ENCODE peak calls at places on chromosomes 1 and 21, in six cellular contexts. One of them, this sample, is unnamed.

GRCh38 chr21:21163904-21164303 is 165.7 kb downstream of the NCAM2 start:
- DNase-seq in stromal cell of bone marrow: peak
- DNase-seq in KBM-7: peak
- DNase-seq in cardiac muscle cell: peak
- DNase-seq in stimulated activated CD8-positive, alpha-beta memory T cell treated with anti-CD3 and anti-CD28 coated beads, Interleukin-2, amount 100 ng/mL, for 1 hour: no peak
- DNase-seq in anterior cingulate cortex: no peak
- DNase-seq in this sample: peak

GRCh38 chr1:204929487-204930185 is 59.0 kb downstream of the NFASC start:
- DNase-seq in stromal cell of bone marrow: no peak
- DNase-seq in KBM-7: no peak
- DNase-seq in anterior cingulate cortex: no peak
- DNase-seq in stimulated activated CD8-positive, alpha-beta memory T cell treated with anti-CD3 and anti-CD28 coated beads, Interleukin-2, amount 100 ng/mL, for 1 hour: no peak
- DNase-seq in cardiac muscle cell: no peak
- DNase-seq in this sample: peak

GRCh38 chr1:38611661-38612211 is 247.8 kb downstream of the RRAGC start:
- DNase-seq in stromal cell of bone marrow: no peak
- DNase-seq in KBM-7: no peak
- DNase-seq in stimulated activated CD8-positive, alpha-beta memory T cell treated with anti-CD3 and anti-CD28 coated beads, Interleukin-2, amount 100 ng/mL, for 1 hour: no peak
- DNase-seq in anterior cingulate cortex: no peak
- DNase-seq in cardiac muscle cell: no peak
- DNase-seq in this sample: no peak

GRCh38 chr21:32702702-32703101 is 25.1 kb downstream of the SYNJ1 start:
- DNase-seq in stimulated activated CD8-positive, alpha-beta memory T cell treated with anti-CD3 and anti-CD28 coated beads, Interleukin-2, amount 100 ng/mL, for 1 hour: no peak
- DNase-seq in KBM-7: no peak
- DNase-seq in stromal cell of bone marrow: no peak
- DNase-seq in cardiac muscle cell: no peak
- DNase-seq in anterior cingulate cortex: no peak
- DNase-seq in this sample: no peak

GRCh38 chr1:28104866-28105467 is 16.6 kb upstream of the EYA3 start:
- DNase-seq in cardiac muscle cell: peak
- DNase-seq in stimulated activated CD8-positive, alpha-beta memory T cell treated with anti-CD3 and anti-CD28 coated beads, Interleukin-2, amount 100 ng/mL, for 1 hour: no peak
- DNase-seq in KBM-7: no peak
- DNase-seq in anterior cingulate cortex: peak
- DNase-seq in stromal cell of bone marrow: no peak
- DNase-seq in this sample: peak

GRCh38 chr1:31033573-31033972 is 31.9 kb downstream of the PUM1 start:
- DNase-seq in cardiac muscle cell: no peak
- DNase-seq in anterior cingulate cortex: no peak
- DNase-seq in stimulated activated CD8-positive, alpha-beta memory T cell treated with anti-CD3 and anti-CD28 coated beads, Interleukin-2, amount 100 ng/mL, for 1 hour: no peak
- DNase-seq in stromal cell of bone marrow: no peak
- DNase-seq in KBM-7: no peak
- DNase-seq in this sample: no peak

GRCh38 chr1:147080671-147081394 is 91.4 kb downstream of the PRKAB2 start:
- DNase-seq in cardiac muscle cell: peak
- DNase-seq in stromal cell of bone marrow: no peak
- DNase-seq in stimulated activated CD8-positive, alpha-beta memory T cell treated with anti-CD3 and anti-CD28 coated beads, Interleukin-2, amount 100 ng/mL, for 1 hour: no peak
- DNase-seq in KBM-7: no peak
- DNase-seq in anterior cingulate cortex: no peak
- DNase-seq in this sample: peak

GRCh38 chr21:45105906-45106485 is 31.6 kb downstream of the ADARB1 start:
- DNase-seq in stimulated activated CD8-positive, alpha-beta memory T cell treated with anti-CD3 and anti-CD28 coated beads, Interleukin-2, amount 100 ng/mL, for 1 hour: no peak
- DNase-seq in anterior cingulate cortex: no peak
- DNase-seq in KBM-7: no peak
- DNase-seq in cardiac muscle cell: no peak
- DNase-seq in stromal cell of bone marrow: no peak
- DNase-seq in this sample: no peak

GRCh38 chr1:161020573-161021167 is at the start of gene F11R:
- DNase-seq in stromal cell of bone marrow: no peak
- DNase-seq in cardiac muscle cell: peak
- DNase-seq in KBM-7: peak
- DNase-seq in anterior cingulate cortex: no peak
- DNase-seq in stimulated activated CD8-positive, alpha-beta memory T cell treated with anti-CD3 and anti-CD28 coated beads, Interleukin-2, amount 100 ng/mL, for 1 hour: no peak
- DNase-seq in this sample: peak

GRCh38 chr1:202255343-202255742 is 61.7 kb downstream of the LGR6 start:
- DNase-seq in KBM-7: no peak
- DNase-seq in anterior cingulate cortex: no peak
- DNase-seq in stimulated activated CD8-positive, alpha-beta memory T cell treated with anti-CD3 and anti-CD28 coated beads, Interleukin-2, amount 100 ng/mL, for 1 hour: no peak
- DNase-seq in stromal cell of bone marrow: no peak
- DNase-seq in cardiac muscle cell: no peak
- DNase-seq in this sample: no peak

GRCh38 chr1:53332833-53333232 is 5.0 kb upstream of the LRP8 start:
- DNase-seq in cardiac muscle cell: no peak
- DNase-seq in anterior cingulate cortex: no peak
- DNase-seq in KBM-7: no peak
- DNase-seq in stromal cell of bone marrow: no peak
- DNase-seq in stimulated activated CD8-positive, alpha-beta memory T cell treated with anti-CD3 and anti-CD28 coated beads, Interleukin-2, amount 100 ng/mL, for 1 hour: no peak
- DNase-seq in this sample: no peak

GRCh38 chr1:145995964-145996432 is 381 bp downstream of the TXNIP start:
- DNase-seq in stromal cell of bone marrow: no peak
- DNase-seq in anterior cingulate cortex: no peak
- DNase-seq in KBM-7: no peak
- DNase-seq in cardiac muscle cell: peak
- DNase-seq in stimulated activated CD8-positive, alpha-beta memory T cell treated with anti-CD3 and anti-CD28 coated beads, Interleukin-2, amount 100 ng/mL, for 1 hour: no peak
- DNase-seq in this sample: no peak

GRCh38 chr1:203537806-203538464 is 44.0 kb downstream of the OPTC start:
- DNase-seq in KBM-7: no peak
- DNase-seq in anterior cingulate cortex: no peak
- DNase-seq in stromal cell of bone marrow: no peak
- DNase-seq in stimulated activated CD8-positive, alpha-beta memory T cell treated with anti-CD3 and anti-CD28 coated beads, Interleukin-2, amount 100 ng/mL, for 1 hour: no peak
- DNase-seq in cardiac muscle cell: no peak
- DNase-seq in this sample: no peak

GRCh38 chr1:32125313-32125712 is 17.5 kb downstream of the KPNA6 start:
- DNase-seq in KBM-7: no peak
- DNase-seq in cardiac muscle cell: no peak
- DNase-seq in stimulated activated CD8-positive, alpha-beta memory T cell treated with anti-CD3 and anti-CD28 coated beads, Interleukin-2, amount 100 ng/mL, for 1 hour: no peak
- DNase-seq in stromal cell of bone marrow: no peak
- DNase-seq in anterior cingulate cortex: no peak
- DNase-seq in this sample: no peak

GRCh38 chr1:204294371-204294770 is 65.4 kb downstream of the PLEKHA6 start:
- DNase-seq in stromal cell of bone marrow: peak
- DNase-seq in cardiac muscle cell: no peak
- DNase-seq in anterior cingulate cortex: no peak
- DNase-seq in stimulated activated CD8-positive, alpha-beta memory T cell treated with anti-CD3 and anti-CD28 coated beads, Interleukin-2, amount 100 ng/mL, for 1 hour: no peak
- DNase-seq in KBM-7: no peak
- DNase-seq in this sample: no peak

GRCh38 chr1:221696045-221696444 is 45.8 kb downstream of the DUSP10 start:
- DNase-seq in anterior cingulate cortex: no peak
- DNase-seq in stimulated activated CD8-positive, alpha-beta memory T cell treated with anti-CD3 and anti-CD28 coated beads, Interleukin-2, amount 100 ng/mL, for 1 hour: no peak
- DNase-seq in stromal cell of bone marrow: no peak
- DNase-seq in KBM-7: no peak
- DNase-seq in cardiac muscle cell: no peak
- DNase-seq in this sample: no peak

GRCh38 chr21:37032877-37033471 is 26.5 kb downstream of the RIPPLY3 start:
- DNase-seq in KBM-7: no peak
- DNase-seq in stimulated activated CD8-positive, alpha-beta memory T cell treated with anti-CD3 and anti-CD28 coated beads, Interleukin-2, amount 100 ng/mL, for 1 hour: no peak
- DNase-seq in stromal cell of bone marrow: peak
- DNase-seq in cardiac muscle cell: no peak
- DNase-seq in anterior cingulate cortex: no peak
- DNase-seq in this sample: no peak

GRCh38 chr1:7255303-7256058 is 470.2 kb downstream of the CAMTA1 start:
- DNase-seq in stimulated activated CD8-positive, alpha-beta memory T cell treated with anti-CD3 and anti-CD28 coated beads, Interleukin-2, amount 100 ng/mL, for 1 hour: no peak
- DNase-seq in KBM-7: no peak
- DNase-seq in anterior cingulate cortex: no peak
- DNase-seq in cardiac muscle cell: no peak
- DNase-seq in stromal cell of bone marrow: peak
- DNase-seq in this sample: peak

GRCh38 chr1:210905944-210906453 is 227.9 kb downstream of the KCNH1 start:
- DNase-seq in KBM-7: no peak
- DNase-seq in stromal cell of bone marrow: no peak
- DNase-seq in anterior cingulate cortex: no peak
- DNase-seq in cardiac muscle cell: peak
- DNase-seq in stimulated activated CD8-positive, alpha-beta memory T cell treated with anti-CD3 and anti-CD28 coated beads, Interleukin-2, amount 100 ng/mL, for 1 hour: no peak
- DNase-seq in this sample: peak

GRCh38 chr1:44296067-44296466 is 59.0 kb downstream of the ERI3 start:
- DNase-seq in stimulated activated CD8-positive, alpha-beta memory T cell treated with anti-CD3 and anti-CD28 coated beads, Interleukin-2, amount 100 ng/mL, for 1 hour: no peak
- DNase-seq in anterior cingulate cortex: no peak
- DNase-seq in stromal cell of bone marrow: no peak
- DNase-seq in cardiac muscle cell: no peak
- DNase-seq in KBM-7: no peak
- DNase-seq in this sample: no peak

GRCh38 chr1:182601416-182601786 is 2.8 kb downstream of the RGS16 start:
- DNase-seq in stromal cell of bone marrow: no peak
- DNase-seq in cardiac muscle cell: peak
- DNase-seq in stimulated activated CD8-positive, alpha-beta memory T cell treated with anti-CD3 and anti-CD28 coated beads, Interleukin-2, amount 100 ng/mL, for 1 hour: no peak
- DNase-seq in KBM-7: peak
- DNase-seq in anterior cingulate cortex: no peak
- DNase-seq in this sample: peak

GRCh38 chr1:223834660-223835263 is 11.0 kb downstream of the TP53BP2 start:
- DNase-seq in anterior cingulate cortex: no peak
- DNase-seq in stromal cell of bone marrow: no peak
- DNase-seq in stimulated activated CD8-positive, alpha-beta memory T cell treated with anti-CD3 and anti-CD28 coated beads, Interleukin-2, amount 100 ng/mL, for 1 hour: no peak
- DNase-seq in KBM-7: no peak
- DNase-seq in cardiac muscle cell: no peak
- DNase-seq in this sample: no peak

GRCh38 chr1:117113199-117113598 is 8.3 kb downstream of the TRIM45 start:
- DNase-seq in anterior cingulate cortex: no peak
- DNase-seq in stimulated activated CD8-positive, alpha-beta memory T cell treated with anti-CD3 and anti-CD28 coated beads, Interleukin-2, amount 100 ng/mL, for 1 hour: no peak
- DNase-seq in KBM-7: no peak
- DNase-seq in cardiac muscle cell: no peak
- DNase-seq in stromal cell of bone marrow: no peak
- DNase-seq in this sample: no peak

GRCh38 chr1:2384130-2384860 is 7.1 kb downstream of the MORN1 start:
- DNase-seq in anterior cingulate cortex: no peak
- DNase-seq in stromal cell of bone marrow: no peak
- DNase-seq in stimulated activated CD8-positive, alpha-beta memory T cell treated with anti-CD3 and anti-CD28 coated beads, Interleukin-2, amount 100 ng/mL, for 1 hour: no peak
- DNase-seq in cardiac muscle cell: no peak
- DNase-seq in KBM-7: no peak
- DNase-seq in this sample: no peak

GRCh38 chr1:95095833-95096217 is 21.3 kb upstream of the TLCD4 start:
- DNase-seq in KBM-7: no peak
- DNase-seq in cardiac muscle cell: no peak
- DNase-seq in stimulated activated CD8-positive, alpha-beta memory T cell treated with anti-CD3 and anti-CD28 coated beads, Interleukin-2, amount 100 ng/mL, for 1 hour: no peak
- DNase-seq in anterior cingulate cortex: no peak
- DNase-seq in stromal cell of bone marrow: no peak
- DNase-seq in this sample: no peak

GRCh38 chr1:40032240-40032891 is 8.2 kb upstream of the CAP1 start:
- DNase-seq in anterior cingulate cortex: no peak
- DNase-seq in KBM-7: peak
- DNase-seq in stromal cell of bone marrow: peak
- DNase-seq in stimulated activated CD8-positive, alpha-beta memory T cell treated with anti-CD3 and anti-CD28 coated beads, Interleukin-2, amount 100 ng/mL, for 1 hour: no peak
- DNase-seq in cardiac muscle cell: peak
- DNase-seq in this sample: peak

This sample was measured in retina.